ENCODE peak calls at places on chromosomes 1 and 21, in six cellular contexts. One of them, this sample, is unnamed.
A peak's percentile ranks its signal among the peaks of the same experiment; 100 is the strongest.

GRCh38 chr1:55572878-55573734 is 357.9 kb upstream of the USP24 start:
- DNase-seq in progenitor cell of endocrine pancreas: no peak
- DNase-seq in fibroblast of the aortic adventitia: peak; percentile 56
- DNase-seq in Peyer's patch: no peak
- DNase-seq in H1: no peak
- DNase-seq in MCF 10A: no peak
- DNase-seq in this sample: no peak

GRCh38 chr1:22969224-22969829 is 3.3 kb downstream of the LACTBL1 start:
- DNase-seq in progenitor cell of endocrine pancreas: no peak
- DNase-seq in fibroblast of the aortic adventitia: peak; percentile 72
- DNase-seq in Peyer's patch: no peak
- DNase-seq in H1: no peak
- DNase-seq in MCF 10A: peak; percentile 78
- DNase-seq in this sample: no peak

GRCh38 chr21:36928960-36929359 is 37.5 kb downstream of the HLCS start:
- DNase-seq in progenitor cell of endocrine pancreas: no peak
- DNase-seq in fibroblast of the aortic adventitia: no peak
- DNase-seq in Peyer's patch: no peak
- DNase-seq in H1: no peak
- DNase-seq in MCF 10A: no peak
- DNase-seq in this sample: no peak

GRCh38 chr1:197399691-197400521 is 131.9 kb downstream of the CRB1 start:
- DNase-seq in progenitor cell of endocrine pancreas: no peak
- DNase-seq in fibroblast of the aortic adventitia: peak; percentile 64
- DNase-seq in Peyer's patch: no peak
- DNase-seq in H1: no peak
- DNase-seq in MCF 10A: peak; percentile 82
- DNase-seq in this sample: no peak

GRCh38 chr1:213273546-213273945 is 222.5 kb downstream of the RPS6KC1 start:
- DNase-seq in progenitor cell of endocrine pancreas: no peak
- DNase-seq in fibroblast of the aortic adventitia: peak; percentile 14
- DNase-seq in Peyer's patch: no peak
- DNase-seq in H1: no peak
- DNase-seq in MCF 10A: no peak
- DNase-seq in this sample: no peak

GRCh38 chr21:43745772-43746517 is 27.0 kb downstream of the PDXK start:
- DNase-seq in progenitor cell of endocrine pancreas: no peak
- DNase-seq in fibroblast of the aortic adventitia: no peak
- DNase-seq in Peyer's patch: no peak
- DNase-seq in H1: no peak
- DNase-seq in MCF 10A: no peak
- DNase-seq in this sample: no peak

GRCh38 chr1:173448945-173449344 is 28.2 kb upstream of the PRDX6 start:
- DNase-seq in progenitor cell of endocrine pancreas: no peak
- DNase-seq in fibroblast of the aortic adventitia: no peak
- DNase-seq in Peyer's patch: no peak
- DNase-seq in H1: peak; percentile 17
- DNase-seq in MCF 10A: no peak
- DNase-seq in this sample: no peak

GRCh38 chr1:116923421-116923820 is 13.7 kb downstream of the PTGFRN start:
- DNase-seq in progenitor cell of endocrine pancreas: no peak
- DNase-seq in fibroblast of the aortic adventitia: peak; percentile 73
- DNase-seq in Peyer's patch: no peak
- DNase-seq in H1: no peak
- DNase-seq in MCF 10A: peak; percentile 57
- DNase-seq in this sample: no peak

GRCh38 chr1:54324750-54325704 is 81.2 kb downstream of the SSBP3 start:
- DNase-seq in progenitor cell of endocrine pancreas: no peak
- DNase-seq in fibroblast of the aortic adventitia: peak; percentile 35
- DNase-seq in Peyer's patch: no peak
- DNase-seq in H1: no peak
- DNase-seq in MCF 10A: no peak
- DNase-seq in this sample: no peak

GRCh38 chr1:157113116-157113515 is 13.5 kb upstream of the ETV3L start:
- DNase-seq in progenitor cell of endocrine pancreas: no peak
- DNase-seq in fibroblast of the aortic adventitia: no peak
- DNase-seq in Peyer's patch: no peak
- DNase-seq in H1: no peak
- DNase-seq in MCF 10A: no peak
- DNase-seq in this sample: no peak

GRCh38 chr1:995665-996633 is 3.9 kb downstream of the HES4 start:
- DNase-seq in progenitor cell of endocrine pancreas: peak; percentile 14
- DNase-seq in fibroblast of the aortic adventitia: no peak
- DNase-seq in Peyer's patch: no peak
- DNase-seq in H1: no peak
- DNase-seq in MCF 10A: no peak
- DNase-seq in this sample: no peak

GRCh38 chr21:44718571-44718970 is 7.2 kb upstream of the TSPEAR start:
- DNase-seq in progenitor cell of endocrine pancreas: no peak
- DNase-seq in fibroblast of the aortic adventitia: no peak
- DNase-seq in Peyer's patch: peak; percentile 21
- DNase-seq in H1: no peak
- DNase-seq in MCF 10A: no peak
- DNase-seq in this sample: no peak

GRCh38 chr1:180507826-180508724 is 5.7 kb upstream of the ACBD6 start:
- DNase-seq in progenitor cell of endocrine pancreas: no peak
- DNase-seq in fibroblast of the aortic adventitia: peak; percentile 55
- DNase-seq in Peyer's patch: no peak
- DNase-seq in H1: no peak
- DNase-seq in MCF 10A: peak; percentile 62
- DNase-seq in this sample: no peak

GRCh38 chr1:226829105-226829504 is 41.3 kb upstream of the PSEN2 start:
- DNase-seq in progenitor cell of endocrine pancreas: no peak
- DNase-seq in fibroblast of the aortic adventitia: no peak
- DNase-seq in Peyer's patch: no peak
- DNase-seq in H1: no peak
- DNase-seq in MCF 10A: no peak
- DNase-seq in this sample: no peak

GRCh38 chr21:38680401-38680800 is 125.3 kb upstream of the ETS2 start:
- DNase-seq in progenitor cell of endocrine pancreas: no peak
- DNase-seq in fibroblast of the aortic adventitia: no peak
- DNase-seq in Peyer's patch: no peak
- DNase-seq in H1: no peak
- DNase-seq in MCF 10A: no peak
- DNase-seq in this sample: no peak

GRCh38 chr1:36253463-36253862 is 29.2 kb downstream of the THRAP3 start:
- DNase-seq in progenitor cell of endocrine pancreas: no peak
- DNase-seq in fibroblast of the aortic adventitia: peak; percentile 55
- DNase-seq in Peyer's patch: no peak
- DNase-seq in H1: no peak
- DNase-seq in MCF 10A: no peak
- DNase-seq in this sample: no peak

GRCh38 chr1:30505853-30506784 is 217.3 kb downstream of the MATN1 start:
- DNase-seq in progenitor cell of endocrine pancreas: peak; percentile 4
- DNase-seq in fibroblast of the aortic adventitia: no peak
- DNase-seq in Peyer's patch: no peak
- DNase-seq in H1: no peak
- DNase-seq in MCF 10A: no peak
- DNase-seq in this sample: no peak

GRCh38 chr1:174023438-174023837 is 1.3 kb upstream of the RC3H1 start:
- DNase-seq in progenitor cell of endocrine pancreas: no peak
- DNase-seq in fibroblast of the aortic adventitia: no peak
- DNase-seq in Peyer's patch: no peak
- DNase-seq in H1: no peak
- DNase-seq in MCF 10A: no peak
- DNase-seq in this sample: no peak

GRCh38 chr1:175075572-175076568 is 8.2 kb downstream of the TNN start:
- DNase-seq in progenitor cell of endocrine pancreas: no peak
- DNase-seq in fibroblast of the aortic adventitia: no peak
- DNase-seq in Peyer's patch: no peak
- DNase-seq in H1: no peak
- DNase-seq in MCF 10A: peak; percentile 15
- DNase-seq in this sample: no peak

GRCh38 chr1:45589861-45590260 is 6.0 kb downstream of the NASP start:
- DNase-seq in progenitor cell of endocrine pancreas: no peak
- DNase-seq in fibroblast of the aortic adventitia: no peak
- DNase-seq in Peyer's patch: no peak
- DNase-seq in H1: no peak
- DNase-seq in MCF 10A: no peak
- DNase-seq in this sample: no peak

GRCh38 chr1:33473900-33474299 is 1.5 kb downstream of the ZSCAN20 start:
- DNase-seq in progenitor cell of endocrine pancreas: no peak
- DNase-seq in fibroblast of the aortic adventitia: no peak
- DNase-seq in Peyer's patch: no peak
- DNase-seq in H1: no peak
- DNase-seq in MCF 10A: no peak
- DNase-seq in this sample: no peak

GRCh38 chr1:71157151-71157550 is 76.3 kb upstream of the ZRANB2 start:
- DNase-seq in progenitor cell of endocrine pancreas: no peak
- DNase-seq in fibroblast of the aortic adventitia: no peak
- DNase-seq in Peyer's patch: no peak
- DNase-seq in H1: no peak
- DNase-seq in MCF 10A: peak; percentile 5
- DNase-seq in this sample: no peak

GRCh38 chr1:67935560-67935959 is 102.3 kb upstream of the GNG12 start:
- DNase-seq in progenitor cell of endocrine pancreas: no peak
- DNase-seq in fibroblast of the aortic adventitia: no peak
- DNase-seq in Peyer's patch: no peak
- DNase-seq in H1: no peak
- DNase-seq in MCF 10A: no peak
- DNase-seq in this sample: no peak

GRCh38 chr1:94299627-94300552 is 62.5 kb upstream of the ARHGAP29 start:
- DNase-seq in progenitor cell of endocrine pancreas: no peak
- DNase-seq in fibroblast of the aortic adventitia: peak; percentile 61
- DNase-seq in Peyer's patch: no peak
- DNase-seq in H1: no peak
- DNase-seq in MCF 10A: peak; percentile 91
- DNase-seq in this sample: no peak

GRCh38 chr1:115052454-115053083 is 22.9 kb downstream of the TSHB start:
- DNase-seq in progenitor cell of endocrine pancreas: peak; percentile 48
- DNase-seq in fibroblast of the aortic adventitia: peak; percentile 50
- DNase-seq in Peyer's patch: no peak
- DNase-seq in H1: no peak
- DNase-seq in MCF 10A: peak; percentile 80
- DNase-seq in this sample: no peak

GRCh38 chr1:90262791-90263190 is 267.9 kb downstream of the ZNF326 start:
- DNase-seq in progenitor cell of endocrine pancreas: no peak
- DNase-seq in fibroblast of the aortic adventitia: peak; percentile 23
- DNase-seq in Peyer's patch: no peak
- DNase-seq in H1: no peak
- DNase-seq in MCF 10A: no peak
- DNase-seq in this sample: no peak

GRCh38 chr21:35309316-35309715 is 260.2 kb upstream of the RUNX1 start:
- DNase-seq in progenitor cell of endocrine pancreas: no peak
- DNase-seq in fibroblast of the aortic adventitia: peak; percentile 43
- DNase-seq in Peyer's patch: no peak
- DNase-seq in H1: no peak
- DNase-seq in MCF 10A: no peak
- DNase-seq in this sample: no peak

GRCh38 chr1:42747125-42747524 is 7.1 kb upstream of the CLDN19 start:
- DNase-seq in progenitor cell of endocrine pancreas: peak; percentile 63
- DNase-seq in fibroblast of the aortic adventitia: peak; percentile 13
- DNase-seq in Peyer's patch: peak; percentile 72
- DNase-seq in H1: no peak
- DNase-seq in MCF 10A: peak; percentile 35
- DNase-seq in this sample: peak; percentile 45
- TF ChIP-seq CTCF in progenitor cell of endocrine pancreas: peak; percentile 75
- TF ChIP-seq CTCF in fibroblast of the aortic adventitia: peak; percentile 59
- TF ChIP-seq CTCF in Peyer's patch: peak; percentile 81
- TF ChIP-seq CTCF in H1: peak; percentile 86
- TF ChIP-seq CTCF in MCF 10A: peak; percentile 58
- TF ChIP-seq CTCF in this sample: peak; percentile 18

GRCh38 chr1:161013104-161013590 is 7.8 kb downstream of the F11R start:
- DNase-seq in progenitor cell of endocrine pancreas: no peak
- DNase-seq in fibroblast of the aortic adventitia: no peak
- DNase-seq in Peyer's patch: no peak
- DNase-seq in H1: no peak
- DNase-seq in MCF 10A: peak; percentile 34
- DNase-seq in this sample: no peak
- TF ChIP-seq CTCF in progenitor cell of endocrine pancreas: no peak
- TF ChIP-seq CTCF in fibroblast of the aortic adventitia: no peak
- TF ChIP-seq CTCF in Peyer's patch: no peak
- TF ChIP-seq CTCF in H1: no peak
- TF ChIP-seq CTCF in MCF 10A: no peak
- TF ChIP-seq CTCF in this sample: no peak

GRCh38 chr1:243712890-243713425 is 137.1 kb downstream of the AKT3 start:
- DNase-seq in progenitor cell of endocrine pancreas: no peak
- DNase-seq in fibroblast of the aortic adventitia: no peak
- DNase-seq in Peyer's patch: no peak
- DNase-seq in H1: no peak
- DNase-seq in MCF 10A: no peak
- DNase-seq in this sample: no peak
- TF ChIP-seq CTCF in progenitor cell of endocrine pancreas: peak; percentile 45
- TF ChIP-seq CTCF in fibroblast of the aortic adventitia: peak; percentile 24
- TF ChIP-seq CTCF in Peyer's patch: no peak
- TF ChIP-seq CTCF in H1: no peak
- TF ChIP-seq CTCF in MCF 10A: peak; percentile 9
- TF ChIP-seq CTCF in this sample: no peak

DNA sequence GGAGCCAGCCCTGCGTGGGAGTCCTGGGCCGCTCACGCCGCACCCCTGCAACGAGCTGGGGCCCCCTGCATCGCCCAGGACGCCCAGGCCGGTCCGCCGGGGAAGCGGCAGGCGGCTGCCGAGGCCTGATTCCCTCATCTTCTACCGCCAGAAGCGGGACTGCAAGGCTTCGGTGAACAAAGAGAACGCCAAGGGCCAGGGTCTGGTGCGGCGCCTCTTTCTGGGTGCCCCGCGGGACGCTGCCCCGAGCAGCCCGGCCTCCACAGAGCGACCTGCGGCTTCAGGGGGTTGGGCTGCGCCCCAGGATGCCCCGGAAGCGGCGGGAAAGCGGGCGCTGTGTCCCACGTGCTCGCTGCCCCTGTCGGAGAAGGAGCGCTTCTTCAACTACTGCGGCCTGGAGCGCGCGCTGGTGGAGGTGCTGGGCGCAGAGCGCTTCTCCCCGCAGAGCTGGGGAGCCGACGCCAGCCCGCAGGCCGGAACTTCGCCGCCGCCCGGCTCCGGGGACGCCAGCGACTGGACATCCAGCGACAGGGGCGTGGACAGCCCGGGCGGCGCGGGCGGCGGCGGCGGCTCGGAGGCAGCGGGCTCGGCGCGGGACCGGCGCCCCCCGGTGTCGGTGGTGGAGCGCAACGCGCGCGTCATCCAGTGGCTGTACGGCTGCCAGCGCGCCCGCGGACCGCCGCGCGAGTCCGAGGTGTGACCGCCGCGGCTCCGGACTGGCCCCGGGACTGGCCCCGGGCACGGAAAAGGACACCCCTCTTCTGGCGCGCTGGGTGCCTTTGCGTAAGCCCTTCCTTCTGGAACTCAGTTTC is 2.7 kb downstream of the FAM110D start:
- DNase-seq in progenitor cell of endocrine pancreas: peak; percentile 50
- DNase-seq in fibroblast of the aortic adventitia: peak; percentile 30
- DNase-seq in Peyer's patch: peak; percentile 65
- DNase-seq in H1: no peak
- DNase-seq in MCF 10A: no peak
- DNase-seq in this sample: peak; percentile 54
- TF ChIP-seq CTCF in progenitor cell of endocrine pancreas: peak; percentile 46
- TF ChIP-seq CTCF in fibroblast of the aortic adventitia: no peak
- TF ChIP-seq CTCF in Peyer's patch: peak; percentile 37
- TF ChIP-seq CTCF in H1: no peak
- TF ChIP-seq CTCF in MCF 10A: no peak
- TF ChIP-seq CTCF in this sample: no peak

GRCh38 chr1:235599536-235599935 is 50.0 kb downstream of the GNG4 start:
- DNase-seq in progenitor cell of endocrine pancreas: no peak
- DNase-seq in fibroblast of the aortic adventitia: no peak
- DNase-seq in Peyer's patch: no peak
- DNase-seq in H1: no peak
- DNase-seq in MCF 10A: no peak
- DNase-seq in this sample: no peak

GRCh38 chr1:235597867-235598553 is 51.6 kb downstream of the GNG4 start:
- DNase-seq in progenitor cell of endocrine pancreas: no peak
- DNase-seq in fibroblast of the aortic adventitia: peak; percentile 57
- DNase-seq in Peyer's patch: no peak
- DNase-seq in H1: no peak
- DNase-seq in MCF 10A: peak; percentile 83
- DNase-seq in this sample: no peak

GRCh38 chr1:235601087-235601486 is 48.5 kb downstream of the GNG4 start:
- DNase-seq in progenitor cell of endocrine pancreas: no peak
- DNase-seq in fibroblast of the aortic adventitia: peak; percentile 13
- DNase-seq in Peyer's patch: no peak
- DNase-seq in H1: no peak
- DNase-seq in MCF 10A: peak; percentile 63
- DNase-seq in this sample: no peak
- TF ChIP-seq CTCF in progenitor cell of endocrine pancreas: peak; percentile 55
- TF ChIP-seq CTCF in fibroblast of the aortic adventitia: peak; percentile 34
- TF ChIP-seq CTCF in Peyer's patch: peak; percentile 20
- TF ChIP-seq CTCF in H1: peak; percentile 65
- TF ChIP-seq CTCF in MCF 10A: peak; percentile 60
- TF ChIP-seq CTCF in this sample: no peak